ENCODE peak calls at places on chromosomes 11 and 22, in six cellular contexts. T, Z, L, N, E and O are unnamed samples.

GRCh38 chr22:35452810-35453743 is 53.1 kb downstream of the MCM5 start:
- DNase-seq in T (no peak), Z (no peak), L (no peak), N (no peak), E (no peak), O (no peak)

GRCh38 chr11:110447897-110448522 is 18.3 kb downstream of the FDX1 start:
- DNase-seq in T (no peak), Z (no peak), L (no peak), N (peak; percentile 30), E (no peak), O (no peak)

GRCh38 chr11:12281571-12282478 is 95.5 kb upstream of the PARVA start:
- DNase-seq in T (peak; percentile 66), Z (peak; percentile 95), L (peak; percentile 85), N (peak; percentile 85), E (peak; percentile 90), O (peak; percentile 80)

GRCh38 chr22:27919943-27920755 is 1.1 kb upstream of the PITPNB start:
- DNase-seq in T (no peak), Z (peak; percentile 40), L (no peak), N (peak; percentile 83), E (peak; percentile 36), O (no peak)

GRCh38 chr11:15976433-15977045 is 379.8 kb downstream of the SOX6 start:
- DNase-seq in T (no peak), Z (no peak), L (no peak), N (no peak), E (no peak), O (no peak)

GRCh38 chr11:15258433-15259350 is 144.0 kb downstream of the INSC start:
- DNase-seq in T (no peak), Z (no peak), L (no peak), N (peak; percentile 66), E (peak; percentile 22), O (no peak)

GRCh38 chr11:57941875-57942274 is 81.8 kb upstream of the OR9Q1 start:
- DNase-seq in T (no peak), Z (no peak), L (no peak), N (no peak), E (no peak), O (no peak)

GRCh38 chr11:134385774-134386565 is 26.1 kb downstream of the B3GAT1 start:
- DNase-seq in T (no peak), Z (no peak), L (no peak), N (no peak), E (no peak), O (peak; percentile 39)

GRCh38 chr11:116379185-116379828 is 393.5 kb downstream of the BUD13 start:
- DNase-seq in T (no peak), Z (peak; percentile 24), L (no peak), N (peak; percentile 5), E (peak; percentile 23), O (no peak)

GRCh38 chr22:46055176-46055850 is 78.4 kb upstream of the WNT7B start:
- DNase-seq in T (no peak), Z (no peak), L (peak; percentile 68), N (no peak), E (peak; percentile 78), O (peak; percentile 46)

GRCh38 chr11:77547863-77548551 is 41.7 kb upstream of the AQP11 start:
- DNase-seq in T (peak; percentile 39), Z (peak; percentile 38), L (no peak), N (peak; percentile 82), E (peak; percentile 65), O (no peak)

GRCh38 chr11:3907590-3907989 is 52.1 kb downstream of the STIM1 start:
- DNase-seq in T (no peak), Z (no peak), L (no peak), N (no peak), E (no peak), O (no peak)

GRCh38 chr11:57379732-57380131 is 1.2 kb downstream of the PRG3 start:
- DNase-seq in T (no peak), Z (no peak), L (no peak), N (peak; percentile 29), E (no peak), O (no peak)

GRCh38 chr11:394034-394857 is at the start of gene PKP3:
- DNase-seq in T (no peak), Z (no peak), L (peak; percentile 91), N (peak; percentile 66), E (peak; percentile 94), O (peak; percentile 87)

GRCh38 chr11:111531687-111532364 is 8.7 kb upstream of the LAYN start:
- DNase-seq in T (peak; percentile 74), Z (no peak), L (no peak), N (peak; percentile 83), E (no peak), O (no peak)

GRCh38 chr11:12569499-12570040 is 104.7 kb upstream of the TEAD1 start:
- DNase-seq in T (no peak), Z (no peak), L (no peak), N (peak; percentile 34), E (no peak), O (no peak)

GRCh38 chr11:95897731-95898130 is 26.2 kb downstream of the MTMR2 start:
- DNase-seq in T (no peak), Z (no peak), L (no peak), N (peak; percentile 67), E (no peak), O (no peak)

GRCh38 chr11:64334764-64335741 is 5.0 kb upstream of the CCDC88B start:
- DNase-seq in T (peak; percentile 15), Z (no peak), L (peak; percentile 79), N (peak; percentile 82), E (peak; percentile 80), O (no peak)
- TF ChIP-seq CTCF in T (no peak), Z (no peak), L (no peak), N (no peak), E (no peak), O (no peak)

GRCh38 chr11:118010738-118011461 is 24.7 kb downstream of the IL10RA start:
- DNase-seq in T (no peak), Z (peak; percentile 54), L (peak; percentile 84), N (no peak), E (peak; percentile 43), O (peak; percentile 87)

GRCh38 chr11:118016094-118016493 is 29.9 kb downstream of the IL10RA start:
- DNase-seq in T (no peak), Z (no peak), L (no peak), N (no peak), E (no peak), O (no peak)

GRCh38 chr11:118015385-118015841 is 29.2 kb downstream of the IL10RA start:
- DNase-seq in T (peak; percentile 36), Z (no peak), L (no peak), N (no peak), E (no peak), O (no peak)

GRCh38 chr11:118012083-118012669 is 26.0 kb downstream of the IL10RA start:
- DNase-seq in T (peak; percentile 36), Z (no peak), L (peak; percentile 72), N (no peak), E (no peak), O (peak; percentile 64)

DNA sequence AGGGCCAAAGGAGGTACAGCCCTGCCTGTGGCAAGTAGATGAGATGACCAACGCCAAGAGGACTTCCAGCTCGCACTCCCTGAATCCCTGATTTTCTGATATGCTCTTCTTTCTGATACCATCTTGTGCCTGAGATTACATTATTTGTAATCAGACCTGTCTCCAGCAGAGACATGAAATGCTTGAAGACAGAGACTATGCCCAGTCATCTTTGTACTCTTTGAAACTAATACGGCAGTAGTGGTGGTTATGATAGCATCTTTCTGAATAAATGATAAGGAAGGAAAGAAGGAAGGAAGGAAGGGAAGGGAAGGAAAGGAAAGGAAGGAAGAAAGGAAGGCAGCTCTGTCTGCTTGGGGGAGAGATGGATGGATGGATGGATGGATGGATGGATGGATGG is 27.8 kb downstream of the IL10RA start:
- DNase-seq in T (no peak), Z (no peak), L (no peak), N (no peak), E (no peak), O (no peak)
- H3K4me1 ChIP-seq in T (peaks cover 84% of the 10 kb centered on the region), Z (no peaks in the 10 kb centered on the region), L (peaks cover 54% of the 10 kb centered on the region), N (no peaks in the 10 kb centered on the region), E (no peaks in the 10 kb centered on the region), O (no peaks in the 10 kb centered on the region)

GRCh38 chr22:38467904-38468760 is at the start of gene KDELR3:
- DNase-seq in T (no peak), Z (peak; percentile 26), L (peak; percentile 77), N (peak; percentile 55), E (peak; percentile 72), O (peak; percentile 73)
- TF ChIP-seq CTCF in T (no peak), Z (no peak), L (no peak), N (peak; percentile 8), E (no peak), O (no peak)

GRCh38 chr22:32558681-32559355 is 84.2 kb downstream of the FBXO7 start:
- DNase-seq in T (no peak), Z (peak; percentile 55), L (no peak), N (peak; percentile 88), E (peak; percentile 69), O (peak; percentile 66)
- H3K4me1 ChIP-seq in T (no peaks in the 10 kb centered on the region), Z (peaks cover 9% of the 10 kb centered on the region), L (peaks cover 57% of the 10 kb centered on the region), N (peaks cover 4% of the 10 kb centered on the region), E (peaks cover 8% of the 10 kb centered on the region), O (peaks cover 2% of the 10 kb centered on the region)

GRCh38 chr11:64035081-64035524 is 628 bp upstream of the FLRT1 start:
- DNase-seq in T (no peak), Z (no peak), L (no peak), N (no peak), E (no peak), O (no peak)

GRCh38 chr11:64037027-64037633 is 1.4 kb downstream of the FLRT1 start:
- DNase-seq in T (no peak), Z (no peak), L (no peak), N (no peak), E (no peak), O (no peak)

GRCh38 chr11:64035581-64035980 is at the start of gene FLRT1:
- DNase-seq in T (no peak), Z (no peak), L (no peak), N (no peak), E (no peak), O (no peak)

GRCh38 chr11:64034411-64034811 is 1.3 kb upstream of the FLRT1 start:
- DNase-seq in T (no peak), Z (no peak), L (no peak), N (no peak), E (no peak), O (no peak)

DNA sequence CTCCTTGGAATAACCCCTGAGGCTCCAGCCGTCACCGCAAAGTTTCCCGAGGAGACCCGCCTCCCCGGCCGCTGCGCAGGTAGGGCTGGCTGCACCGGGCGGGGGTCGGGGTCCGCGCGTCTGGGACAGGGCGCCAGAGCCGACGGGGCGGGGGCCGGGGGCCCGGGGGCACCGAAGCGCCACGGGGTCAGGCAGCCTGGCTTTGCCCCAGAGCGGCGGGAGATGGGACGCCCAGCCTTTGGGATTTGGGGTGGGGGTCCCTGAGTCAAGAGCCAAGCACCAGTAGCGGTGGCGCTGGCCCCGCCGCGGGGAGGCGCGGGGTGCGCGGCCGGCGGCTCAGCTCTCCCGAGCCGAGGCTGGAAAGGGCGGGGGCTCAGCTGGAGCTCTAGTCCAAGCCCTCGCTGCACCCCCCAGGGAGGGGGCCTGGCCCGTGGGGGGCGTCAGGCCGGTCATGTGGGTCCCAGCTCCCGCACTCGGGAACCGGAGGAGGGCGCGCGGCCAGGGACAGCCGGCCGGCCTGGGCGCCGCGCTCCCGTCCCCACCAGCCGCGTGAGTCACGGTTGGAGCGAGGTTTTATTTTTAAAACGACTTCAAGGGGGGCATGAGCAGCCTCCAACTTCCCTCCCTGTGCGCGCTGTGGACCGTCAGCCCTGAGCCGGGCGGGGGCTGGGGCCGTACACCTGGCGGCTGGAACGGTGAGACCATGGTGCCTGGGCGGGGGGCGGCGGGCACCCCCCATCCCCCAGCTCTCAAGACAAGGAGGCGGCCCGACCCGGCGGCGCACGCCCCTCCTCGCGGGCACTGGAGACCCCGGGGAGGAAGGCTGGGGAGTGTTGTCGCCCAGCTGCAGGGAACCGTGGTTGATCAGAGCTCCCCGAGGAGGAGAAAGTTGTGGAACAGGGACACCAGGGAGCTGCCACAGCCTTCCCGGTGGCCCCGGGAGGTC is 623 bp downstream of the FLRT1 start:
- DNase-seq in T (no peak), Z (no peak), L (no peak), N (peak; percentile 27), E (no peak), O (no peak)
- TF ChIP-seq CTCF in T (no peak), Z (no peak), L (no peak), N (no peak), E (no peak), O (no peak)